ENCODE peak calls at places on chromosomes 6 and 20, in four cellular contexts. G, A, J and Q are unnamed samples.

GRCh38 chr20:47487175-47487917 is 14.3 kb upstream of the NCOA3 start:
- DNase-seq in G (no peak), A (peak; percentile 99), J (peak; percentile 33), Q (peak; percentile 8)

GRCh38 chr6:11653028-11653583 is 115.6 kb downstream of the TMEM170B start:
- DNase-seq in G (peak; percentile 15), A (no peak), J (no peak), Q (peak; percentile 97)

GRCh38 chr6:137543114-137543513 is 48.9 kb upstream of the OLIG3 start:
- DNase-seq in G (no peak), A (no peak), J (no peak), Q (no peak)

GRCh38 chr20:6884114-6884513 is 116.6 kb downstream of the BMP2 start:
- DNase-seq in G (no peak), A (no peak), J (no peak), Q (no peak)

GRCh38 chr6:137512768-137513605 is 18.8 kb upstream of the OLIG3 start:
- DNase-seq in G (no peak), A (no peak), J (no peak), Q (no peak)

GRCh38 chr6:90477366-90477765 is 109.5 kb downstream of the MAP3K7 start:
- DNase-seq in G (no peak), A (no peak), J (no peak), Q (no peak)

GRCh38 chr20:31815408-31816188 is 3.6 kb upstream of the MYLK2 start:
- DNase-seq in G (no peak), A (no peak), J (no peak), Q (no peak)

GRCh38 chr6:114304304-114304887 is 38.4 kb downstream of the HS3ST5 start:
- DNase-seq in G (peak; percentile 19), A (no peak), J (no peak), Q (peak; percentile 19)

GRCh38 chr6:167577891-167578361 is 248.8 kb upstream of the AFDN start:
- DNase-seq in G (no peak), A (no peak), J (no peak), Q (no peak)

GRCh38 chr6:7540595-7540994 is 876 bp upstream of the DSP start:
- DNase-seq in G (no peak), A (no peak), J (no peak), Q (no peak)

GRCh38 chr6:154039231-154039842 is at the start of gene OPRM1:
- DNase-seq in G (no peak), A (no peak), J (peak; percentile 13), Q (peak; percentile 1)

GRCh38 chr6:32109114-32109764 is at the start of gene TNXB:
- DNase-seq in G (no peak), A (no peak), J (peak; percentile 85), Q (no peak)

GRCh38 chr20:35461620-35462019 is 6.2 kb downstream of the CEP250 start:
- DNase-seq in G (no peak), A (no peak), J (no peak), Q (peak; percentile 96)

GRCh38 chr20:20276806-20277530 is 90.9 kb upstream of the INSM1 start:
- DNase-seq in G (no peak), A (no peak), J (no peak), Q (no peak)

GRCh38 chr20:18001131-18001921 is 32.5 kb downstream of the MGME1 start:
- DNase-seq in G (peak; percentile 90), A (no peak), J (no peak), Q (no peak)

GRCh38 chr6:146269482-146269881 is 240.6 kb downstream of the GRM1 start:
- DNase-seq in G (no peak), A (no peak), J (no peak), Q (no peak)

GRCh38 chr6:135170238-135170637 is 10.9 kb upstream of the MYB start:
- DNase-seq in G (no peak), A (no peak), J (no peak), Q (no peak)

GRCh38 chr20:51648571-51648947 is 106.0 kb upstream of the NFATC2 start:
- DNase-seq in G (no peak), A (no peak), J (no peak), Q (no peak)

GRCh38 chr6:69162811-69163210 is 527.7 kb downstream of the ADGRB3 start:
- DNase-seq in G (no peak), A (no peak), J (no peak), Q (no peak)

GRCh38 chr6:28167068-28167467 is 25.4 kb downstream of the ZKSCAN8 start:
- DNase-seq in G (no peak), A (no peak), J (no peak), Q (no peak)

GRCh38 chr20:12179692-12180091 is 262.0 kb downstream of the BTBD3 start:
- DNase-seq in G (no peak), A (no peak), J (no peak), Q (no peak)

DNA sequence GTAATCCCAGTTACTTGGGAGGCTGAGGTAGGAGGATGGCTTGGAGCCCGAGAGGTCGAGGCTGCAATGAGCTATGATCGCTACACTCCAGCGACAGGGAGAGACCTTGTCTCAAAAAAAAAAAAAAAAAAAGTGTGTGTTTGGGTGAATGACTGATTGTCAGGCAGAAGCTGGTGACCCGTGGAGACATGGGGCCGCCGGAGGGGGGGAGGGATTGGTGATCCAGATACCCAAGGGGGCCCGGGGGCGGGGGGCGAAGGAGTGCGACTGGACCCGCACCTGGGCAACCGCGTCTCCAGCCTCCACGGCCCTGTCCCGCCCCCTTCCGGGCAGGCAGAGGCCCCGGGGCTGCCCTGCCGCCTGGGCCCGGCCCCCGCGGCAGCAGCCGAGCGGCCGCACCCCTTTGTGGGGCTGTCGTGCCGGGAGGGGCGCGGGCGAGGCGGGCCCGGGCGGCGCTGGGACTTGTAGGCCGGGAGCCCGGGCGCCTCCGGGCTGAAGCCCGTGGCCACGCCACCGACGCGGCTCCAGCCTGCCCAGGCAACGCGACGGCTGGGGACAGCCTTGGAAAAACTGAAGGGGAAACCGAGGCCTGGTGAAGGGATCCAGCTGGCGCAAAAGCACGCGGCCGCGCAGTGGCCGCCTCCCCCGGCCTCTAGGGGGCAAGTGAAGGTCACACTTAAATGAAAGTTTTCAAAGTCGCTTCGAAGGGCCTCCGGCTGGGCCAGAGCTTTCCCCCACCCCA is 2.1 kb upstream of the RBM38 start:
- DNase-seq in G (peak; percentile 56), A (no peak), J (peak; percentile 90), Q (peak; percentile 45)
- H3K9ac ChIP-seq in G (peak overlapping the region; percentile 67), A (peak overlapping the region; percentile 68), J (peak overlapping the region; percentile 95), Q (no peak overlapping the region)

DNA sequence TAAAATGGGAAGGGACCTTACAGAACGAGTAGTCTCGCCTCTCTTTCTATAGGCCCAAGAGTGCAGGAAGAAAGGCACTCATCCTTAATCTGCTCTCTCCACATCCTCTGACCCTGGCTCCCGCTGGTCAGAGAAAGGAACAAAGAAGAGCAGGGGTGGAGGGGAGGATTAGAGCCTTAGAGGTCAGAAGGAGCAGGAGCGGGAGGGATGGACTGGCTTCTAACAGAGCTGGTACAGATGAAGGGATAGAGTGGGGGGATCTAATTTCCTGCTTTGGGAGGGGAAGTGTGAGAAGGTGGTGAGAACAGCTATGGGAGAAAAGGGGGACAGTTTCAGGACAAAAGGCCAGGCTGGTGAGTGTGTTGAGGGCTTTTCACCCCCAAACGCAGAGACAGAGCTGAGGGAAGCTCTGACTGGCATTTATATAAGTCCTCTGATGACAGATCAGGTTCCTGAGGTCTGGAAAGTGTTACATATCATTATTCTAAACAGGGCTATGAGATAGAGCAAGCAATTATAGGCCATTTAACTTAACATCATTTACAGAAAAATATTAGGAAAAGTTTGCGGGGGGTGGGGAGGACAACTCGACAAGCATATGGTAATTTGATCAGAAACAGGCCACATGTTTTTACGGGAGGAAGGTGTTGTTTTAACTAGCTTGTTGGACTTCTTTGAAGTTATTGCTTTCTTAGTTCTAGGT is 111.1 kb downstream of the FOXC1 start:
- DNase-seq in G (no peak), A (no peak), J (no peak), Q (no peak)
- TF ChIP-seq MYC in G (no peak), A (no peak), J (no peak), Q (no peak)

GRCh38 chr20:57696401-57696961 is 13.3 kb downstream of the PMEPA1 start:
- DNase-seq in G (no peak), A (no peak), J (no peak), Q (no peak)

GRCh38 chr20:57694481-57694880 is 15.3 kb downstream of the PMEPA1 start:
- DNase-seq in G (no peak), A (no peak), J (no peak), Q (no peak)

GRCh38 chr20:57693670-57694329 is 16.0 kb downstream of the PMEPA1 start:
- DNase-seq in G (no peak), A (no peak), J (no peak), Q (no peak)

GRCh38 chr20:57695940-57696339 is 13.9 kb downstream of the PMEPA1 start:
- DNase-seq in G (no peak), A (no peak), J (no peak), Q (no peak)

GRCh38 chr20:57695012-57695411 is 14.8 kb downstream of the PMEPA1 start:
- DNase-seq in G (no peak), A (no peak), J (no peak), Q (no peak)
- H3K9ac ChIP-seq in G (no peak overlapping the region), A (no peak overlapping the region), J (no peak overlapping the region), Q (no peak overlapping the region)

GRCh38 chr6:21666788-21667681 is 73.5 kb downstream of the SOX4 start:
- DNase-seq in G (no peak), A (no peak), J (no peak), Q (peak; percentile 28)
- TF ChIP-seq MYC in G (no peak), A (no peak), J (no peak), Q (no peak)

DNA sequence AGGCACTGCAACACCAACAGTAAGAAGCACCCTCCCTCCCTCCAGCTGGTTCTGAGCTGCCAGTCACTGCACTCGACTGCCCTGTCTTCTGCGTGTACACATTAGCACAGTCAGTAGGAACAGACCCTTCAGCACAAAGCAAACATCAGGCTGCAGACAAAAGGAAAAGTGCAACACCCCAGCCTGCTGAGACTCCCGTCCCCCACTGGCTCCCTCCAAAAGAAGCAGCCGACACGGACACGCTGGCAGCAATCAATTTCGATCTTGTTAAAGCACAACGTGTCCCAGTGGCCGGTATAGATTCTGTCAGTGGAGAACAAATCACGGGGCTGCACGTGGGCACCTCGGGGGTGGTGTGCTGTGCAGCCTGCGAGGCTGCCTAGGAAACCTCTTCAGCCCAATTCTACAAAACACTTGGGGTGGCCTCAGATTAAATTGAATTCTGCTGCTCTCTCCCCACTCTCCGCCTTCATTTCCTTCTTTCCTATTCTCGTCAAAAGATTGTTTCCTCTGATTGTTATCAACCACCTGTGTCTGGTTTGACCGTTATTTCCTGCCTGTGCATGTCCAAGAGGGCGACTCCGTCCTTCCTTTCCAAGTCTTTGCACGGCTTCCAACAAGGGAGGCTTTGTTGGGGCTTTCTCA is 38.7 kb downstream of the TRAF3IP2 start:
- DNase-seq in G (no peak), A (no peak), J (no peak), Q (peak; percentile 91)
- H3K9ac ChIP-seq in G (no peak overlapping the region), A (no peak overlapping the region), J (no peak overlapping the region), Q (peak overlapping the region; percentile 72)

GRCh38 chr6:4973415-4973814 is 30.4 kb downstream of the RPP40 start:
- DNase-seq in G (no peak), A (no peak), J (no peak), Q (no peak)
- TF ChIP-seq MYC in G (no peak), A (no peak), J (no peak), Q (no peak)